ENCODE peak calls at places on chromosomes 3 and 15, in seven cellular contexts. G is mammary epithelial cell; W is HFFc6; J is CD8-positive, alpha-beta T cell; B is activated T-helper 1 cell treated with Interleukin-2 at 50 U/mL for 16 hours; T is sciatic nerve; M is activated CD4-positive, alpha-beta T cell treated with anti-CD3 and anti-CD28 coated beads, Interleukin-2, amount 10 ng/mL, durations not matched to agents 7 days and 5 days. Q is an unnamed sample.

GRCh38 chr15:35852818-35853624 is 307.1 kb upstream of the DPH6 start:
- DNase-seq in B (no peak), T (no peak), M (no peak), G (no peak), W (no peak), J (no peak), Q (no peak)

GRCh38 chr3:101781166-101781565 is 2.2 kb downstream of the NXPE3 start:
- DNase-seq in W (no peak), G (no peak), J (no peak), T (no peak), B (no peak), M (no peak), Q (no peak)

GRCh38 chr15:61459785-61460707 is 230.9 kb upstream of the RORA start:
- DNase-seq in T (no peak), B (no peak), G (peak; percentile 46), M (no peak), W (no peak), J (no peak), Q (no peak)

GRCh38 chr3:27746838-27747237 is 24.7 kb upstream of the EOMES start:
- DNase-seq in W (no peak), M (no peak), G (no peak), T (no peak), J (no peak), B (no peak), Q (no peak)

GRCh38 chr15:91627473-91628309 is 225.8 kb upstream of the SLCO3A1 start:
- DNase-seq in W (no peak), T (no peak), M (no peak), G (peak; percentile 19), J (no peak), B (no peak), Q (no peak)

GRCh38 chr3:108125151-108125540 is 34.3 kb upstream of the CD47 start:
- DNase-seq in J (no peak), M (no peak), W (no peak), B (no peak), G (no peak), T (no peak), Q (no peak)

GRCh38 chr3:106004137-106004600 is 135.4 kb upstream of the CBLB start:
- DNase-seq in G (peak; percentile 31), T (no peak), B (no peak), J (no peak), M (no peak), W (peak; percentile 42), Q (no peak)

GRCh38 chr3:189652042-189652441 is 20.9 kb downstream of the TP63 start:
- DNase-seq in G (peak; percentile 23), J (no peak), M (no peak), W (no peak), B (no peak), T (no peak), Q (no peak)

GRCh38 chr3:106824856-106825255 is 552.4 kb upstream of the CCDC54 start:
- DNase-seq in J (no peak), W (peak; percentile 64), G (peak; percentile 49), T (no peak), B (no peak), M (no peak), Q (no peak)

GRCh38 chr15:84842781-84843180 is 25.6 kb downstream of the ALPK3 start:
- DNase-seq in M (no peak), J (no peak), W (no peak), G (no peak), T (no peak), B (no peak), Q (no peak)

GRCh38 chr3:124850212-124850611 is 37.0 kb downstream of the ITGB5 start:
- DNase-seq in G (no peak), M (no peak), J (no peak), T (no peak), B (no peak), W (no peak), Q (no peak)

GRCh38 chr15:28977377-28978010 is 91.7 kb downstream of the APBA2 start:
- DNase-seq in G (peak; percentile 91), M (no peak), W (peak; percentile 92), B (no peak), T (no peak), J (no peak), Q (peak; percentile 70)

GRCh38 chr3:105399062-105399461 is 32.4 kb downstream of the ALCAM start:
- DNase-seq in M (no peak), T (no peak), J (no peak), G (no peak), B (no peak), W (no peak), Q (no peak)

GRCh38 chr15:73982251-73982962 is 9.7 kb downstream of the STOML1 start:
- DNase-seq in G (peak; percentile 79), T (peak; percentile 90), J (no peak), W (peak; percentile 86), M (no peak), B (no peak), Q (peak; percentile 97)

GRCh38 chr15:93894438-93894837 is 336.9 kb upstream of the MCTP2 start:
- DNase-seq in M (no peak), G (no peak), B (no peak), W (no peak), J (no peak), T (no peak), Q (no peak)

GRCh38 chr3:196134691-196135090 is 52.8 kb upstream of the TFRC start:
- DNase-seq in B (no peak), G (no peak), W (no peak), M (no peak), T (no peak), J (no peak), Q (peak; percentile 5)

GRCh38 chr3:117165611-117166051 is 456.1 kb downstream of the TUSC7 start:
- DNase-seq in T (no peak), J (no peak), M (no peak), B (no peak), W (peak; percentile 51), G (no peak), Q (no peak)

GRCh38 chr3:184636774-184637316 is 75.0 kb downstream of the MAGEF1 start:
- DNase-seq in J (no peak), W (peak; percentile 70), T (no peak), G (peak; percentile 87), M (peak; percentile 58), B (no peak), Q (no peak)

GRCh38 chr3:145088917-145089316 is 1072.1 kb downstream of the PLOD2 start:
- DNase-seq in W (no peak), M (no peak), G (no peak), B (no peak), J (no peak), T (no peak), Q (no peak)

GRCh38 chr3:134197681-134198261 is 52.9 kb downstream of the RYK start:
- DNase-seq in G (peak; percentile 68), T (no peak), M (peak; percentile 48), J (no peak), B (no peak), W (peak; percentile 81), Q (no peak)

GRCh38 chr3:173725507-173725906 is 328.0 kb downstream of the NLGN1 start:
- DNase-seq in G (peak; percentile 59), T (no peak), W (peak; percentile 34), B (no peak), M (no peak), J (no peak), Q (no peak)

GRCh38 chr3:183085634-183086390 is 13.5 kb downstream of the MCCC1 start:
- DNase-seq in M (peak; percentile 28), J (no peak), B (no peak), W (peak; percentile 55), G (peak; percentile 2), T (no peak), Q (peak; percentile 76)

GRCh38 chr3:191376742-191377141 is 46.4 kb upstream of the UTS2B start:
- DNase-seq in W (peak; percentile 87), B (no peak), T (no peak), M (no peak), J (no peak), G (peak; percentile 75), Q (no peak)

GRCh38 chr15:99409097-99409473 is 156.7 kb upstream of the MEF2A start:
- DNase-seq in B (no peak), G (peak; percentile 58), M (peak; percentile 28), T (no peak), W (peak; percentile 21), J (peak; percentile 50), Q (peak; percentile 91)

GRCh38 chr3:62798000-62798399 is 77.2 kb downstream of the CADPS start:
- DNase-seq in J (no peak), W (no peak), T (no peak), M (no peak), G (no peak), B (no peak), Q (no peak)

GRCh38 chr3:18445421-18446066 is 20.4 kb upstream of the SATB1 start:
- DNase-seq in T (no peak), G (no peak), M (peak; percentile 89), J (peak; percentile 96), B (peak; percentile 60), W (no peak), Q (no peak)

GRCh38 chr3:177977381-177978158 is 558.7 kb upstream of the KCNMB2 start:
- DNase-seq in W (peak; percentile 74), M (no peak), J (no peak), G (peak; percentile 74), B (no peak), T (no peak), Q (no peak)

GRCh38 chr3:50150863-50151686 is 4.0 kb upstream of the SEMA3F start:
- DNase-seq in T (no peak), G (peak; percentile 67), W (no peak), B (no peak), M (no peak), J (no peak), Q (no peak)

GRCh38 chr3:120649735-120650705 is 32.0 kb downstream of the HGD start:
- DNase-seq in G (no peak), J (no peak), M (no peak), B (no peak), T (no peak), W (peak; percentile 51), Q (no peak)

GRCh38 chr3:90184861-90185260 is 1077.4 kb downstream of the EPHA3 start:
- DNase-seq in M (no peak), B (no peak), W (peak; percentile 14), G (peak; percentile 80), T (no peak), J (no peak), Q (no peak)

GRCh38 chr15:48358229-48358641 is 27.0 kb downstream of the DUT start:
- DNase-seq in T (no peak), G (no peak), B (no peak), J (no peak), W (peak; percentile 21), M (no peak), Q (no peak)

GRCh38 chr3:194312743-194313281 is 38.3 kb downstream of the CPN2 start:
- DNase-seq in J (no peak), M (no peak), T (peak; percentile 79), G (no peak), B (no peak), W (no peak), Q (peak; percentile 90)

GRCh38 chr15:96369825-96370621 is 39.5 kb downstream of the NR2F2 start:
- DNase-seq in M (no peak), J (no peak), T (no peak), B (no peak), G (no peak), W (no peak), Q (no peak)

GRCh38 chr15:52559022-52559421 is 9.8 kb downstream of the ARPP19 start:
- DNase-seq in T (no peak), W (no peak), M (no peak), G (no peak), B (no peak), J (no peak), Q (no peak)

Q was measured in posterior vena cava.